ENCODE peak calls at places on chromosomes 3 and 15, in seven cellular contexts. U is CD8-positive, alpha-beta memory T cell; K is CD4-positive, alpha-beta memory T cell; E is neural crest cell; S is CD4-positive, alpha-beta T cell; N is fibroblast of mammary gland; M is COR-L47. W is an unnamed sample.

GRCh38 chr3:72158639-72159005 is 373.7 kb upstream of the PROK2 start:
- DNase-seq in K (no peak), S (no peak), U (no peak), M (no peak), N (no peak), E (no peak), W (no peak)

GRCh38 chr3:70120360-70120966 is 120.9 kb downstream of the SAMMSON start:
- DNase-seq in M (peak), S (peak), E (peak), U (no peak), N (peak), K (peak), W (no peak)

GRCh38 chr3:55659023-55659355 is 171.9 kb upstream of the WNT5A start:
- DNase-seq in K (no peak), N (no peak), E (no peak), U (no peak), M (no peak), S (no peak), W (no peak)

GRCh38 chr3:9875448-9875847 is 4.6 kb downstream of the CIDEC start:
- DNase-seq in E (no peak), S (no peak), K (no peak), U (no peak), N (no peak), M (no peak), W (no peak)

GRCh38 chr15:90439946-90440345 is 51.9 kb downstream of the IQGAP1 start:
- DNase-seq in N (no peak), S (no peak), U (no peak), M (no peak), K (no peak), E (no peak), W (no peak)

GRCh38 chr3:61562810-61563613 is 1.6 kb downstream of the PTPRG start:
- DNase-seq in E (peak), U (no peak), N (no peak), S (no peak), K (no peak), M (no peak), W (peak)

GRCh38 chr15:92902020-92902419 is 1.9 kb downstream of the CHD2 start:
- DNase-seq in U (no peak), N (no peak), K (no peak), E (no peak), S (no peak), M (no peak), W (no peak)

GRCh38 chr3:7381741-7382140 is 520.8 kb downstream of the GRM7 start:
- DNase-seq in K (no peak), M (no peak), U (no peak), S (no peak), N (no peak), E (no peak), W (no peak)

GRCh38 chr3:83403927-83404326 is 1554.9 kb upstream of the CADM2 start:
- DNase-seq in N (no peak), S (no peak), U (no peak), M (no peak), E (no peak), K (no peak), W (no peak)

GRCh38 chr15:64755427-64755823 is 20.0 kb downstream of the RBPMS2 start:
- DNase-seq in U (no peak), N (no peak), M (no peak), S (no peak), E (no peak), K (no peak), W (no peak)

GRCh38 chr3:189355481-189356201 is 183.9 kb downstream of the TPRG1 start:
- DNase-seq in U (no peak), E (no peak), N (peak), S (peak), K (peak), M (no peak), W (peak)

GRCh38 chr3:8702560-8702959 is 31.0 kb upstream of the CAV3 start:
- DNase-seq in E (no peak), K (no peak), N (no peak), S (no peak), M (no peak), U (no peak), W (no peak)

GRCh38 chr15:25609371-25609770 is 170.5 kb upstream of the UBE3A start:
- DNase-seq in S (no peak), K (no peak), E (no peak), N (peak), M (no peak), U (no peak), W (no peak)

W was measured in HCEC 1CT.